ENCODE peak calls at places on chromosomes 5 and 9, in five cellular contexts. One of them, this sample, is unnamed.

GRCh38 chr9:34123682-34124081 is 2.8 kb downstream of the DCAF12 start:
- DNase-seq in A549: no peak
- DNase-seq in H1: no peak
- DNase-seq in K562: no peak
- DNase-seq in HepG2: no peak
- DNase-seq in this sample: peak

GRCh38 chr9:13718539-13718938 is 439.0 kb upstream of the MPDZ start:
- DNase-seq in A549: no peak
- DNase-seq in H1: no peak
- DNase-seq in K562: no peak
- DNase-seq in HepG2: no peak
- DNase-seq in this sample: no peak

GRCh38 chr9:108161520-108161919 is 672.0 kb upstream of the KLF4 start:
- DNase-seq in A549: no peak
- DNase-seq in H1: no peak
- DNase-seq in K562: no peak
- DNase-seq in HepG2: peak
- DNase-seq in this sample: no peak

GRCh38 chr9:79257671-79258410 is 313.9 kb upstream of the TLE4 start:
- DNase-seq in A549: no peak
- DNase-seq in H1: no peak
- DNase-seq in K562: no peak
- DNase-seq in HepG2: no peak
- DNase-seq in this sample: no peak

GRCh38 chr5:137228816-137229215 is 270.3 kb downstream of the SPOCK1 start:
- DNase-seq in A549: no peak
- DNase-seq in H1: no peak
- DNase-seq in K562: no peak
- DNase-seq in HepG2: no peak
- DNase-seq in this sample: no peak

GRCh38 chr9:18012170-18012569 is 433.3 kb downstream of the SH3GL2 start:
- DNase-seq in A549: no peak
- DNase-seq in H1: no peak
- DNase-seq in K562: no peak
- DNase-seq in HepG2: no peak
- DNase-seq in this sample: no peak

GRCh38 chr5:174235993-174236528 is 190.6 kb downstream of the NSG2 start:
- DNase-seq in A549: no peak
- DNase-seq in H1: no peak
- DNase-seq in K562: no peak
- DNase-seq in HepG2: no peak
- DNase-seq in this sample: no peak

GRCh38 chr9:137486545-137487453 is 27.7 kb upstream of the NSMF start:
- DNase-seq in A549: no peak
- DNase-seq in H1: no peak
- DNase-seq in K562: no peak
- DNase-seq in HepG2: no peak
- DNase-seq in this sample: no peak

GRCh38 chr5:20974423-20974822 is 986.4 kb upstream of the CDH18 start:
- DNase-seq in A549: no peak
- DNase-seq in H1: no peak
- DNase-seq in K562: no peak
- DNase-seq in HepG2: no peak
- DNase-seq in this sample: no peak

GRCh38 chr5:144196612-144197011 is 25.9 kb downstream of the KCTD16 start:
- DNase-seq in A549: no peak
- DNase-seq in H1: no peak
- DNase-seq in K562: no peak
- DNase-seq in HepG2: no peak
- DNase-seq in this sample: no peak

GRCh38 chr5:6907320-6907918 is 194.2 kb downstream of the TENT4A start:
- DNase-seq in A549: no peak
- DNase-seq in H1: no peak
- DNase-seq in K562: no peak
- DNase-seq in HepG2: no peak
- DNase-seq in this sample: no peak

GRCh38 chr5:149937610-149938009 is 7.0 kb downstream of the PDE6A start:
- DNase-seq in A549: no peak
- DNase-seq in H1: no peak
- DNase-seq in K562: no peak
- DNase-seq in HepG2: no peak
- DNase-seq in this sample: no peak

GRCh38 chr5:64144429-64145215 is 21.0 kb upstream of the RNF180 start:
- DNase-seq in A549: no peak
- DNase-seq in H1: no peak
- DNase-seq in K562: no peak
- DNase-seq in HepG2: no peak
- DNase-seq in this sample: no peak

GRCh38 chr9:113380869-113381378 is 4.1 kb upstream of the HDHD3 start:
- DNase-seq in A549: no peak
- DNase-seq in H1: no peak
- DNase-seq in K562: no peak
- DNase-seq in HepG2: no peak
- DNase-seq in this sample: peak

GRCh38 chr5:102309586-102309985 is 13.5 kb upstream of the SLCO4C1 start:
- DNase-seq in A549: no peak
- DNase-seq in H1: no peak
- DNase-seq in K562: no peak
- DNase-seq in HepG2: no peak
- DNase-seq in this sample: no peak

GRCh38 chr5:178356459-178356872 is 123.9 kb upstream of the PHYKPL start:
- DNase-seq in A549: no peak
- DNase-seq in H1: no peak
- DNase-seq in K562: no peak
- DNase-seq in HepG2: no peak
- DNase-seq in this sample: no peak

GRCh38 chr9:97735070-97735600 is 38.0 kb upstream of the XPA start:
- DNase-seq in A549: no peak
- DNase-seq in H1: no peak
- DNase-seq in K562: no peak
- DNase-seq in HepG2: no peak
- DNase-seq in this sample: no peak

GRCh38 chr5:169584998-169585451 is 1.5 kb downstream of the SPDL1 start:
- DNase-seq in A549: no peak
- DNase-seq in H1: no peak
- DNase-seq in K562: peak
- DNase-seq in HepG2: no peak
- DNase-seq in this sample: no peak

GRCh38 chr5:158992104-158992740 is 107.5 kb downstream of the EBF1 start:
- DNase-seq in A549: no peak
- DNase-seq in H1: no peak
- DNase-seq in K562: no peak
- DNase-seq in HepG2: no peak
- DNase-seq in this sample: no peak

GRCh38 chr5:154071799-154072781 is 33.3 kb downstream of the MFAP3 start:
- DNase-seq in A549: peak
- DNase-seq in H1: peak
- DNase-seq in K562: peak
- DNase-seq in HepG2: peak
- DNase-seq in this sample: peak

GRCh38 chr9:35726876-35727438 is 5.0 kb downstream of the TLN1 start:
- DNase-seq in A549: no peak
- DNase-seq in H1: no peak
- DNase-seq in K562: no peak
- DNase-seq in HepG2: peak
- DNase-seq in this sample: no peak

GRCh38 chr9:6628714-6629113 is 16.8 kb downstream of the GLDC start:
- DNase-seq in A549: no peak
- DNase-seq in H1: no peak
- DNase-seq in K562: no peak
- DNase-seq in HepG2: peak
- DNase-seq in this sample: no peak

GRCh38 chr9:108474356-108474755 is 381.4 kb downstream of the ACTL7B start:
- DNase-seq in A549: no peak
- DNase-seq in H1: no peak
- DNase-seq in K562: no peak
- DNase-seq in HepG2: no peak
- DNase-seq in this sample: no peak

GRCh38 chr9:34256104-34256503 is 73.0 kb downstream of the KIF24 start:
- DNase-seq in A549: peak
- DNase-seq in H1: no peak
- DNase-seq in K562: no peak
- DNase-seq in HepG2: no peak
- DNase-seq in this sample: no peak

GRCh38 chr9:120856700-120857099 is 14.0 kb upstream of the PSMD5 start:
- DNase-seq in A549: no peak
- DNase-seq in H1: no peak
- DNase-seq in K562: no peak
- DNase-seq in HepG2: no peak
- DNase-seq in this sample: no peak

GRCh38 chr9:18610956-18611355 is 137.0 kb downstream of the ADAMTSL1 start:
- DNase-seq in A549: no peak
- DNase-seq in H1: no peak
- DNase-seq in K562: no peak
- DNase-seq in HepG2: no peak
- DNase-seq in this sample: no peak

GRCh38 chr5:7717691-7718090 is 133.2 kb downstream of the CFAP90 start:
- DNase-seq in A549: no peak
- DNase-seq in H1: no peak
- DNase-seq in K562: no peak
- DNase-seq in HepG2: no peak
- DNase-seq in this sample: no peak

GRCh38 chr5:73893813-73894212 is 267.8 kb downstream of the ARHGEF28 start:
- DNase-seq in A549: no peak
- DNase-seq in H1: no peak
- DNase-seq in K562: no peak
- DNase-seq in HepG2: no peak
- DNase-seq in this sample: no peak

GRCh38 chr5:177390363-177391300 is 6.4 kb downstream of the SLC34A1 start:
- DNase-seq in A549: peak
- DNase-seq in H1: peak
- DNase-seq in K562: peak
- DNase-seq in HepG2: peak
- DNase-seq in this sample: peak

GRCh38 chr5:14440598-14441401 is 140.8 kb upstream of the OTULINL start:
- DNase-seq in A549: no peak
- DNase-seq in H1: no peak
- DNase-seq in K562: no peak
- DNase-seq in HepG2: no peak
- DNase-seq in this sample: no peak

GRCh38 chr5:135428586-135428985 is 18.6 kb downstream of the DCANP1 start:
- DNase-seq in A549: no peak
- DNase-seq in H1: no peak
- DNase-seq in K562: no peak
- DNase-seq in HepG2: no peak
- DNase-seq in this sample: no peak

GRCh38 chr9:211557-211956 is 3.1 kb upstream of the DOCK8 start:
- DNase-seq in A549: no peak
- DNase-seq in H1: no peak
- DNase-seq in K562: no peak
- DNase-seq in HepG2: no peak
- DNase-seq in this sample: no peak

GRCh38 chr5:78547731-78548189 is 100.8 kb downstream of the LHFPL2 start:
- DNase-seq in A549: no peak
- DNase-seq in H1: no peak
- DNase-seq in K562: no peak
- DNase-seq in HepG2: no peak
- DNase-seq in this sample: no peak

GRCh38 chr5:65482727-65483473 is 1.2 kb upstream of the ADAMTS6 start:
- DNase-seq in A549: no peak
- DNase-seq in H1: no peak
- DNase-seq in K562: peak
- DNase-seq in HepG2: peak
- DNase-seq in this sample: peak

GRCh38 chr9:81716409-81716808 is 27.1 kb upstream of the TLE1 start:
- DNase-seq in A549: no peak
- DNase-seq in H1: no peak
- DNase-seq in K562: no peak
- DNase-seq in HepG2: no peak
- DNase-seq in this sample: no peak

GRCh38 chr9:85401998-85402397 is 339.8 kb downstream of the AGTPBP1 start:
- DNase-seq in A549: no peak
- DNase-seq in H1: no peak
- DNase-seq in K562: no peak
- DNase-seq in HepG2: no peak
- DNase-seq in this sample: no peak
- TF ChIP-seq HDAC2 in A549: no peak
- TF ChIP-seq HDAC2 in H1: no peak
- TF ChIP-seq HDAC2 in K562: no peak
- TF ChIP-seq HDAC2 in HepG2: no peak
- TF ChIP-seq HDAC2 in this sample: no peak

GRCh38 chr5:322942-323879 is 1.7 kb downstream of the AHRR start:
- DNase-seq in A549: no peak
- DNase-seq in H1: no peak
- DNase-seq in K562: no peak
- DNase-seq in HepG2: no peak
- DNase-seq in this sample: no peak
- TF ChIP-seq HDAC2 in A549: no peak
- TF ChIP-seq HDAC2 in H1: no peak
- TF ChIP-seq HDAC2 in K562: no peak
- TF ChIP-seq HDAC2 in HepG2: no peak
- TF ChIP-seq HDAC2 in this sample: no peak

GRCh38 chr5:80703291-80703690 is 48.5 kb upstream of the DHFR start:
- DNase-seq in A549: no peak
- DNase-seq in H1: no peak
- DNase-seq in K562: no peak
- DNase-seq in HepG2: no peak
- DNase-seq in this sample: no peak
- TF ChIP-seq HDAC2 in A549: no peak
- TF ChIP-seq HDAC2 in H1: no peak
- TF ChIP-seq HDAC2 in K562: no peak
- TF ChIP-seq HDAC2 in HepG2: no peak
- TF ChIP-seq HDAC2 in this sample: no peak

GRCh38 chr9:37060821-37061220 is 26.8 kb upstream of the PAX5 start:
- DNase-seq in A549: no peak
- DNase-seq in H1: no peak
- DNase-seq in K562: no peak
- DNase-seq in HepG2: no peak
- DNase-seq in this sample: no peak

GRCh38 chr9:37062331-37062730 is 28.3 kb upstream of the PAX5 start:
- DNase-seq in A549: no peak
- DNase-seq in H1: no peak
- DNase-seq in K562: no peak
- DNase-seq in HepG2: no peak
- DNase-seq in this sample: no peak

GRCh38 chr9:37056521-37056920 is 22.5 kb upstream of the PAX5 start:
- DNase-seq in A549: no peak
- DNase-seq in H1: no peak
- DNase-seq in K562: no peak
- DNase-seq in HepG2: no peak
- DNase-seq in this sample: no peak

GRCh38 chr9:37066139-37066725 is 32.2 kb upstream of the PAX5 start:
- DNase-seq in A549: no peak
- DNase-seq in H1: no peak
- DNase-seq in K562: no peak
- DNase-seq in HepG2: no peak
- DNase-seq in this sample: no peak

DNA sequence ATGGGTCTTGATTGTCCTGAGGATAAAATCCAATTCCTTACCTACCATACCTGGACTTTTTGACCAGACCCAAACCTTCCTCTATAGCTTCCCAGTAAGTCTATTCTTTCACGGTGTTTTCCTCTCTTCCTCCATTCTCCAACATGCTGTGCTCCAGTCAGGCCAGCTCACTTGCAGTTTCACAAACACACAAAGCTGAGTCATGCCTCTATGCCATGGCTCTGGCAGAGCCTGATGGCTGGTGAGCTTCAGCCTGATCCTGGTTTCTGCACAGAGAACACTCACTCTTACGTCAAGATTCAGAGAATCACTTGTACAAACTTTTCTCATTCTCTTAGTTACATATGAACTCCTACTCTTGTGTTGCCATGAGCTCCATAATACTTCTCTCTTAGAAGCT is 27.7 kb upstream of the PAX5 start:
- DNase-seq in A549: no peak
- DNase-seq in H1: no peak
- DNase-seq in K562: no peak
- DNase-seq in HepG2: peak
- DNase-seq in this sample: no peak
- TF ChIP-seq HDAC2 in A549: no peak
- TF ChIP-seq HDAC2 in H1: no peak
- TF ChIP-seq HDAC2 in K562: no peak
- TF ChIP-seq HDAC2 in HepG2: no peak
- TF ChIP-seq HDAC2 in this sample: no peak